ENCODE peak calls at places on chromosomes 4 and X, in four cellular contexts. V, A, N and Y are unnamed samples.

GRCh38 chr4:15703439-15703838 is 574 bp downstream of the BST1 start:
- DNase-seq in V (no peak), A (no peak), N (no peak), Y (no peak)

GRCh38 chr4:10924274-10924673 is 239.7 kb upstream of the CLNK start:
- DNase-seq in V (no peak), A (no peak), N (no peak), Y (no peak)

GRCh38 chrX:119756926-119757635 is 1.3 kb upstream of the SOWAHD start:
- DNase-seq in V (peak; percentile 36), A (no peak), N (no peak), Y (no peak)

GRCh38 chrX:12999422-12999821 is 24.5 kb downstream of the TMSB4X start:
- DNase-seq in V (no peak), A (no peak), N (no peak), Y (no peak)

GRCh38 chr4:125650557-125650956 is 335.8 kb downstream of the FAT4 start:
- DNase-seq in V (no peak), A (no peak), N (no peak), Y (no peak)

GRCh38 chrX:11100281-11101035 is 10.7 kb upstream of the HCCS start:
- DNase-seq in V (peak; percentile 30), A (no peak), N (peak; percentile 75), Y (peak; percentile 31)

GRCh38 chrX:123797543-123798447 is 62.1 kb upstream of the XIAP start:
- DNase-seq in V (no peak), A (no peak), N (no peak), Y (no peak)

GRCh38 chrX:9148626-9149385 is 114.9 kb upstream of the FAM9B start:
- DNase-seq in V (peak; percentile 69), A (peak; percentile 29), N (peak; percentile 62), Y (no peak)

GRCh38 chr4:149831656-149832208 is 16.1 kb upstream of the IQCM start:
- DNase-seq in V (no peak), A (no peak), N (no peak), Y (no peak)

GRCh38 chr4:54482529-54482961 is 175.2 kb upstream of the KIT start:
- DNase-seq in V (no peak), A (no peak), N (peak; percentile 35), Y (no peak)

GRCh38 chr4:121272526-121272925 is 108.3 kb downstream of the QRFPR start:
- DNase-seq in V (no peak), A (no peak), N (peak; percentile 76), Y (no peak)

GRCh38 chrX:69362354-69362753 is 141.8 kb upstream of the NALF2 start:
- DNase-seq in V (no peak), A (no peak), N (no peak), Y (no peak)

GRCh38 chr4:117971406-117971805 is 62.9 kb upstream of the NDST3 start:
- DNase-seq in V (no peak), A (no peak), N (peak; percentile 48), Y (no peak)

GRCh38 chr4:153748378-153748777 is 11.4 kb downstream of the RNF175 start:
- DNase-seq in V (no peak), A (no peak), N (peak; percentile 78), Y (no peak)

GRCh38 chrX:135518161-135518560 is 2.3 kb upstream of the INTS6L start:
- DNase-seq in V (no peak), A (no peak), N (no peak), Y (no peak)

GRCh38 chrX:71250856-71251255 is 3.1 kb downstream of the ZMYM3 start:
- DNase-seq in V (no peak), A (no peak), N (no peak), Y (no peak)

GRCh38 chr4:5158391-5158770 is 107.1 kb downstream of the STK32B start:
- DNase-seq in V (peak; percentile 10), A (no peak), N (no peak), Y (no peak)

GRCh38 chr4:99300934-99301333 is 10.1 kb upstream of the ADH1A start:
- DNase-seq in V (no peak), A (no peak), N (peak; percentile 84), Y (no peak)

GRCh38 chr4:2830632-2831610 is 12.7 kb upstream of the ADD1 start:
- DNase-seq in V (no peak), A (no peak), N (no peak), Y (no peak)

GRCh38 chr4:67522851-67523671 is 22.2 kb downstream of the CENPC start:
- DNase-seq in V (no peak), A (no peak), N (peak; percentile 91), Y (no peak)

GRCh38 chr4:146776691-146777090 is 138.0 kb downstream of the POU4F2 start:
- DNase-seq in V (no peak), A (no peak), N (no peak), Y (no peak)

GRCh38 chr4:108335081-108335480 is 166.3 kb upstream of the LEF1 start:
- DNase-seq in V (no peak), A (no peak), N (no peak), Y (peak; percentile 35)

GRCh38 chrX:72255864-72256263 is 17.0 kb upstream of the ERCC6L start:
- DNase-seq in V (no peak), A (no peak), N (no peak), Y (no peak)

GRCh38 chr4:123449780-123450179 is 53.2 kb downstream of the SPRY1 start:
- DNase-seq in V (no peak), A (no peak), N (peak; percentile 83), Y (no peak)

GRCh38 chr4:94621491-94622080 is 136.2 kb upstream of the BMPR1B start:
- DNase-seq in V (no peak), A (no peak), N (peak; percentile 57), Y (peak; percentile 23)

GRCh38 chr4:114383721-114384120 is 214.9 kb upstream of the UGT8 start:
- DNase-seq in V (no peak), A (no peak), N (peak; percentile 55), Y (no peak)

GRCh38 chr4:121749225-121749624 is 15.7 kb downstream of the SMIM43 start:
- DNase-seq in V (peak; percentile 92), A (peak; percentile 89), N (no peak), Y (no peak)

GRCh38 chr4:151459380-151459779 is 50.4 kb downstream of the FHIP1A start:
- DNase-seq in V (no peak), A (no peak), N (no peak), Y (no peak)

GRCh38 chrX:3346436-3347329 is at the start of gene MXRA5:
- DNase-seq in V (peak; percentile 76), A (no peak), N (peak; percentile 60), Y (peak; percentile 21)

GRCh38 chr4:108834787-108835384 is 72.0 kb upstream of the ETNPPL start:
- DNase-seq in V (no peak), A (no peak), N (peak; percentile 62), Y (peak; percentile 50)

GRCh38 chr4:158962396-158962795 is 140.5 kb upstream of the RAPGEF2 start:
- DNase-seq in V (no peak), A (no peak), N (no peak), Y (no peak)

GRCh38 chr4:2816401-2816954 is 23.6 kb downstream of the SH3BP2 start:
- DNase-seq in V (no peak), A (no peak), N (no peak), Y (no peak)

GRCh38 chr4:13535118-13535517 is 9.2 kb downstream of the NKX3-2 start:
- DNase-seq in V (no peak), A (no peak), N (no peak), Y (no peak)

GRCh38 chr4:13537832-13538177 is 6.5 kb downstream of the NKX3-2 start:
- DNase-seq in V (no peak), A (no peak), N (no peak), Y (no peak)

GRCh38 chr4:13537011-13537831 is 7.1 kb downstream of the NKX3-2 start:
- DNase-seq in V (no peak), A (no peak), N (no peak), Y (no peak)

GRCh38 chr4:13535708-13536361 is 8.5 kb downstream of the NKX3-2 start:
- DNase-seq in V (no peak), A (no peak), N (no peak), Y (no peak)

GRCh38 chr4:13536607-13537006 is 7.7 kb downstream of the NKX3-2 start:
- DNase-seq in V (no peak), A (no peak), N (no peak), Y (no peak)
- H3K4ac ChIP-seq in V (no peak overlapping the region), A (no peak overlapping the region), N (no peak overlapping the region), Y (no peak overlapping the region)

GRCh38 chr4:77921701-77922100 is 59.1 kb downstream of the MRPL1 start:
- DNase-seq in V (no peak), A (no peak), N (peak; percentile 89), Y (no peak)

GRCh38 chr4:77922158-77923094 is 59.8 kb downstream of the MRPL1 start:
- DNase-seq in V (no peak), A (no peak), N (no peak), Y (no peak)

GRCh38 chr4:77917075-77917474 is 54.4 kb downstream of the MRPL1 start:
- DNase-seq in V (no peak), A (no peak), N (no peak), Y (no peak)

GRCh38 chr4:77917601-77918000 is 55.0 kb downstream of the MRPL1 start:
- DNase-seq in V (no peak), A (no peak), N (no peak), Y (no peak)

GRCh38 chr4:77920371-77920770 is 57.7 kb downstream of the MRPL1 start:
- DNase-seq in V (no peak), A (no peak), N (no peak), Y (no peak)
- H3K18ac ChIP-seq in V (no peak overlapping the region), A (no peak overlapping the region), N (no peak overlapping the region), Y (no peak overlapping the region)

GRCh38 chr4:165378763-165379631 is at the start of gene CPE:
- DNase-seq in V (peak; percentile 68), A (no peak), N (peak; percentile 84), Y (peak; percentile 79)
- H2BK12ac ChIP-seq in V (no peak within 1 kb of the TSS), A (no peak within 1 kb of the TSS), N (peak within 1 kb of the TSS; percentile 35), Y (peak within 1 kb of the TSS; percentile 95)

DNA sequence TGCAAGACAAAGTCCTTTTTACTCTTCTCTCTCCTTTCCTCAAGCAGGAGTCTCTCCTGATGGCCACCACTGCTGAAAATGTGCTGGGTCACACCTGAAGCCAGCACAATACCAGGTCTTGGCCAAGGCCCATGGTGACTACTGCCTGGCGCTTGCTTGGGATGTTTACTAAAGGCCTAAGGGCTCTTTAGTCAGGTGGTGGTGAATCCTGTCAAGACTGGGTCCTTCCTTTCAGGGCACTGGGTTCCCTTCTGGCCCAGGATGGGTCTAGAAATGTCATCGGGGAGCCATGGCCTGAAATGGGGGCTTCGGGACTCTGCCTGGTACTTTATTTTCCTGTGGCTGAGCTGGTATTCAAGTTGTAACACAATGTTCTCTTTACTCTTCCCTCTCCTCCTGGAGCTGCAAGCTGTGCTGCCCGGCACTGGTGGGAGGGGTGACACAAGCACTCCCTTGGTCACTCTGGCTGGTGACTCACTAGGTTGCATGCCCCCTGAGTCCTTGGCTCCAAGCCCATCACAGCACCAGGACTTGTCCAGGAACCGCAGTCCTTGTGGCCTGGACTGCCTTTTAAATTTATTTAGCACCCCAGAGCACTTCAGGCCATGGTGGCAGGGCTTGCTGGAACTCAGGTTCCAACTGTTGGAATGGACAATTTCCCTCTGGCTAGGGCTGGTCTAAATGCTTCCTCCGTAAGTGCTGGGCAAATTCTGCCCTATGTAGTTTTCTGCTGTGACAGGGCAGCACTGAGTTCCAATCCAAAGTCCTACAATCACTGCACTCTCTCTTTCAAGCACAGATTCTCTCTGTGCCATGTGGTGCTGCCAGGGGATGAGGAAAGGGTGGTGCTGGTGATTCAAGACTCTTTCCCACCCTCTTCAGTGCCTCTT is 11.3 kb downstream of the ARL13A start:
- DNase-seq in V (no peak), A (no peak), N (peak; percentile 82), Y (no peak)
- H3K4ac ChIP-seq in V (no peak overlapping the region), A (no peak overlapping the region), N (no peak overlapping the region), Y (no peak overlapping the region)